ENCODE peak calls at places on chromosomes 7 and 10, in four cellular contexts. G is prostate gland, Q is neuronal stem cell, M is heart right ventricle. C is an unnamed sample.
A peak's percentile ranks its signal among the peaks of the same experiment; 100 is the strongest.

GRCh38 chr7:22572292-22572691 is 72.3 kb upstream of the STEAP1B start:
- DNase-seq in G (no peak), Q (no peak), M (no peak), C (peak; percentile 92)

GRCh38 chr10:6250745-6251144 is 48.0 kb downstream of the PFKFB3 start:
- DNase-seq in G (no peak), Q (no peak), M (no peak), C (no peak)

GRCh38 chr10:78972160-78972946 is 96.4 kb upstream of the ZMIZ1 start:
- DNase-seq in G (peak; percentile 22), Q (peak; percentile 38), M (peak; percentile 83), C (peak; percentile 81)

GRCh38 chr10:21497177-21497807 is 28.2 kb downstream of the SKIDA1 start:
- DNase-seq in G (peak; percentile 93), Q (no peak), M (peak; percentile 95), C (peak; percentile 95)

GRCh38 chr7:112272921-112273561 is 66.5 kb downstream of the ZNF277 start:
- DNase-seq in G (no peak), Q (no peak), M (peak; percentile 21), C (no peak)

GRCh38 chr7:120988591-120989299 is at the start of gene CPED1:
- DNase-seq in G (peak; percentile 29), Q (peak; percentile 37), M (peak; percentile 84), C (no peak)

GRCh38 chr10:109114578-109114977 is 808.7 kb downstream of the XPNPEP1 start:
- DNase-seq in G (no peak), Q (no peak), M (no peak), C (no peak)

GRCh38 chr7:69813637-69814240 is 215.5 kb downstream of the AUTS2 start:
- DNase-seq in G (no peak), Q (no peak), M (no peak), C (no peak)

GRCh38 chr10:23384364-23384763 is 39.8 kb upstream of the C10orf67 start:
- DNase-seq in G (no peak), Q (no peak), M (no peak), C (peak; percentile 91)

GRCh38 chr7:107322015-107322414 is 147.8 kb upstream of the GPR22 start:
- DNase-seq in G (no peak), Q (peak; percentile 8), M (no peak), C (no peak)

GRCh38 chr10:60664859-60665258 is 113.4 kb upstream of the CDK1 start:
- DNase-seq in G (no peak), Q (no peak), M (no peak), C (no peak)

GRCh38 chr7:17109017-17109416 is 189.4 kb upstream of the AHR start:
- DNase-seq in G (no peak), Q (no peak), M (no peak), C (peak; percentile 88)

GRCh38 chr7:14761506-14762296 is 140.8 kb downstream of the DGKB start:
- DNase-seq in G (peak; percentile 74), Q (no peak), M (peak; percentile 73), C (no peak)

GRCh38 chr10:129863231-129863663 is 100.8 kb downstream of the EBF3 start:
- DNase-seq in G (no peak), Q (no peak), M (no peak), C (no peak)

GRCh38 chr10:121525276-121526039 is 72.8 kb downstream of the FGFR2 start:
- DNase-seq in G (peak; percentile 48), Q (no peak), M (no peak), C (no peak)

GRCh38 chr10:43707755-43708154 is 59.1 kb upstream of the ZNF32 start:
- DNase-seq in G (no peak), Q (no peak), M (peak; percentile 58), C (no peak)

GRCh38 chr7:2369139-2369538 is 14.5 kb downstream of the EIF3B start:
- DNase-seq in G (no peak), Q (no peak), M (no peak), C (no peak)

GRCh38 chr7:45625067-45625466 is 50.9 kb downstream of the ADCY1 start:
- DNase-seq in G (no peak), Q (no peak), M (no peak), C (no peak)

GRCh38 chr7:131927770-131928169 is 371.3 kb upstream of the PODXL start:
- DNase-seq in G (no peak), Q (no peak), M (no peak), C (no peak)

GRCh38 chr7:38542156-38542555 is 89.0 kb downstream of the AMPH start:
- DNase-seq in G (no peak), Q (no peak), M (no peak), C (no peak)

GRCh38 chr7:50147952-50148351 is 54.9 kb upstream of the ZPBP start:
- DNase-seq in G (no peak), Q (no peak), M (no peak), C (no peak)

GRCh38 chr10:131242007-131242406 is 69.5 kb downstream of the TCERG1L start:
- DNase-seq in G (no peak), Q (peak; percentile 27), M (no peak), C (no peak)

GRCh38 chr7:107643407-107643806 is 17.2 kb upstream of the SLC26A4 start:
- DNase-seq in G (no peak), Q (no peak), M (no peak), C (no peak)

GRCh38 chr10:11260136-11260535 is 242.5 kb downstream of the CELF2 start:
- DNase-seq in G (no peak), Q (no peak), M (no peak), C (no peak)

GRCh38 chr7:88919484-88920131 is 124.1 kb upstream of the TEX47 start:
- DNase-seq in G (no peak), Q (no peak), M (no peak), C (no peak)

GRCh38 chr10:46526682-46527038 is 29.8 kb downstream of the GPRIN2 start:
- DNase-seq in G (no peak), Q (no peak), M (no peak), C (peak; percentile 53)

GRCh38 chr10:119301397-119301796 is 94.0 kb downstream of the GRK5 start:
- DNase-seq in G (no peak), Q (no peak), M (no peak), C (no peak)

GRCh38 chr7:30464231-30464660 is 14.3 kb downstream of the NOD1 start:
- DNase-seq in G (no peak), Q (no peak), M (no peak), C (no peak)

GRCh38 chr7:56110611-56111010 is 4.3 kb upstream of the CHCHD2 start:
- DNase-seq in G (no peak), Q (no peak), M (no peak), C (peak; percentile 64)

GRCh38 chr7:56121440-56121839 is 5.2 kb upstream of the NUPR2 start:
- DNase-seq in G (no peak), Q (no peak), M (no peak), C (no peak)

DNA sequence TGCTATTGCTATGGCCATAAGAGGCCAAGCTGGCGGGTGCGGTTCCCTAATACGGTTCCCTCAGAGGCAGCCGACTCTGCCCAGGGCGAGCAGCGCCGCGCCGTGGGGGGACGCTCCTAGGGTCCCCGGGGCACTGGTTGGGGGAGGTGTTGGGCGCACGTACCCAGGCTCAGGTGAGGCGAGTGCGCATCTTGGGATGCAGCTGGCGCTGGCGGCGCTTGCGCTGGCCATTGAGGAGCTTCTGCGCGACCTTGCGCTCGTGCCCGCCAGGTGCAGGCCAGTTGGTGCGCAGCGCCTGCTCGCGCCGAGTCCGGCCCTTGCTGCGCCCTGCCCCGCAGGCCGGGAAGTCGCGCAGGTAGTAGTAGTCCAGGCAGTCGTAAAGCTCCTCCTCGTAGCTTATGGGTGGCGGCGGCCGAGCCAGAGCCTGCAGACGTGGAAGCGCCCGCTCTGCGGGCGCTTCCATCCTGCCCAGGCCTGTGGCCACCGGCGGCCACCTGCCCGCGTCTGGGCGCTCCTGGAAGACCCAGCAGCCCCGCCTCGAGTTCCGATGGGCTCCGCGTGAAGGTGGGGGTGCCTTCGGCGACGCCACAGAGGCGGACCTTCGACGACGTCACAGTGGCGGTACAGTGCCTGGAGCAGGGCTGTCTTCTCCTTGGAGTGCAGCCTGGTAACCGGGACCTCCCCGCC is at the start of gene NUPR2:
- DNase-seq in G (peak; percentile 21), Q (no peak), M (no peak), C (no peak)
- H3K4me1 ChIP-seq in G (no peaks in the 10 kb centered on the region), Q (no peaks in the 10 kb centered on the region), M (no peaks in the 10 kb centered on the region), C (no peaks in the 10 kb centered on the region)

GRCh38 chr10:95474228-95475002 is 86.8 kb downstream of the SORBS1 start:
- DNase-seq in G (peak; percentile 31), Q (no peak), M (no peak), C (no peak)
- H3K4me1 ChIP-seq in G (peaks cover 9% of the 10 kb centered on the region), Q (peaks cover 27% of the 10 kb centered on the region), M (peaks cover 98% of the 10 kb centered on the region), C (no peaks in the 10 kb centered on the region)

GRCh38 chr7:47520408-47520807 is 61.5 kb downstream of the TNS3 start:
- DNase-seq in G (no peak), Q (no peak), M (no peak), C (no peak)

GRCh38 chr7:47516386-47516785 is 65.5 kb downstream of the TNS3 start:
- DNase-seq in G (no peak), Q (no peak), M (no peak), C (no peak)

GRCh38 chr7:47516985-47517590 is 64.8 kb downstream of the TNS3 start:
- DNase-seq in G (peak; percentile 30), Q (no peak), M (no peak), C (no peak)

GRCh38 chr7:47518827-47519226 is 63.1 kb downstream of the TNS3 start:
- DNase-seq in G (no peak), Q (no peak), M (no peak), C (no peak)

GRCh38 chr7:47517821-47518480 is 64.0 kb downstream of the TNS3 start:
- DNase-seq in G (no peak), Q (no peak), M (no peak), C (no peak)
- H3K4me1 ChIP-seq in G (peaks cover 5% of the 10 kb centered on the region), Q (peaks cover 5% of the 10 kb centered on the region), M (peaks cover 16% of the 10 kb centered on the region), C (peaks cover 24% of the 10 kb centered on the region)

GRCh38 chr10:71763352-71764127 is 9.8 kb downstream of the VSIR start:
- DNase-seq in G (no peak), Q (no peak), M (no peak), C (no peak)
- H3K4me1 ChIP-seq in G (no peaks in the 10 kb centered on the region), Q (peaks cover 5% of the 10 kb centered on the region), M (peaks cover 83% of the 10 kb centered on the region), C (peaks cover 78% of the 10 kb centered on the region)

GRCh38 chr10:113095419-113095818 is 145.4 kb downstream of the TCF7L2 start:
- DNase-seq in G (no peak), Q (no peak), M (no peak), C (no peak)

GRCh38 chr10:113094114-113094486 is 144.1 kb downstream of the TCF7L2 start:
- DNase-seq in G (no peak), Q (no peak), M (no peak), C (peak; percentile 55)

GRCh38 chr10:113096111-113097045 is 146.3 kb downstream of the TCF7L2 start:
- DNase-seq in G (no peak), Q (no peak), M (no peak), C (no peak)

GRCh38 chr10:113099431-113100298 is 149.6 kb downstream of the TCF7L2 start:
- DNase-seq in G (peak; percentile 41), Q (no peak), M (no peak), C (no peak)

DNA sequence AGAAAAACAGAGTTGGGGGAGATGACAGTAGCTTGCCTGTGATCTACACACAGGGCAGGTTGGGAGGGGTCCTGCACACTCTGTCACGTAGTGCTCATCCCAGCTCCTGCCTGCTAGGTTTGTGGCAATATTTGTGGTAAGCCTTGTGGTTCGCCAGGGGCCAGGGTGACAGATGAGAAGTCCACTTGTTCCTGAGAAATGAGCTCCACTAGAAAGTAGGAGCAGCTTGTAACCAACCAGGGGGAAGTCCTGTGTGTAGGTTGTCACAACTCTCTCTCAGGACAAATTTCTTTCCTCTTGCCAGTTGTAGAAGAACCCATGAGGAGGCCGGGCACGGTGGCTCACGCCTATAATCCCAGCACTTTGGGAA is 147.0 kb downstream of the TCF7L2 start:
- DNase-seq in G (no peak), Q (no peak), M (no peak), C (no peak)
- H3K4me1 ChIP-seq in G (no peaks in the 10 kb centered on the region), Q (peaks cover 14% of the 10 kb centered on the region), M (peaks cover 59% of the 10 kb centered on the region), C (peaks cover 44% of the 10 kb centered on the region)

C was measured in PC-9.